ENCODE peak calls at places on chromosomes 5 and 9, in six cellular contexts. One of them, this sample, is unnamed.
A peak's percentile ranks its signal among the peaks of the same experiment; 100 is the strongest.

GRCh38 chr5:155004138-155004744 is 9.3 kb upstream of the KIF4B start:
- DNase-seq in stomach: peak; percentile 27
- DNase-seq in suprapubic skin: no peak
- DNase-seq in transverse colon: peak; percentile 10
- DNase-seq in A549: peak; percentile 45
- DNase-seq in sigmoid colon: no peak
- DNase-seq in this sample: no peak

GRCh38 chr5:32713396-32714381 is 2.6 kb downstream of the NPR3 start:
- DNase-seq in transverse colon: peak; percentile 21
- DNase-seq in suprapubic skin: no peak
- DNase-seq in sigmoid colon: peak; percentile 69
- DNase-seq in A549: no peak
- DNase-seq in stomach: no peak
- DNase-seq in this sample: peak; percentile 40

GRCh38 chr9:113632776-113633590 is 169.5 kb downstream of the RGS3 start:
- DNase-seq in A549: no peak
- DNase-seq in transverse colon: no peak
- DNase-seq in suprapubic skin: peak; percentile 52
- DNase-seq in sigmoid colon: peak; percentile 36
- DNase-seq in stomach: no peak
- DNase-seq in this sample: peak; percentile 10

GRCh38 chr5:147452137-147452838 is 57.6 kb downstream of the DPYSL3 start:
- DNase-seq in stomach: no peak
- DNase-seq in A549: no peak
- DNase-seq in transverse colon: no peak
- DNase-seq in suprapubic skin: no peak
- DNase-seq in sigmoid colon: peak; percentile 75
- DNase-seq in this sample: peak; percentile 14

GRCh38 chr9:103992938-103993595 is 101.0 kb upstream of the SMC2 start:
- DNase-seq in A549: no peak
- DNase-seq in transverse colon: no peak
- DNase-seq in stomach: no peak
- DNase-seq in sigmoid colon: no peak
- DNase-seq in suprapubic skin: no peak
- DNase-seq in this sample: no peak

GRCh38 chr9:83034587-83034986 is 28.4 kb downstream of the RASEF start:
- DNase-seq in stomach: no peak
- DNase-seq in sigmoid colon: no peak
- DNase-seq in transverse colon: no peak
- DNase-seq in suprapubic skin: no peak
- DNase-seq in A549: peak; percentile 16
- DNase-seq in this sample: no peak

GRCh38 chr9:131366745-131367401 is 27.0 kb upstream of the PRRC2B start:
- DNase-seq in transverse colon: peak; percentile 25
- DNase-seq in sigmoid colon: no peak
- DNase-seq in suprapubic skin: no peak
- DNase-seq in stomach: peak; percentile 53
- DNase-seq in A549: peak; percentile 89
- DNase-seq in this sample: no peak

GRCh38 chr5:37816331-37816730 is 23.5 kb downstream of the GDNF start:
- DNase-seq in transverse colon: no peak
- DNase-seq in stomach: no peak
- DNase-seq in suprapubic skin: no peak
- DNase-seq in A549: no peak
- DNase-seq in sigmoid colon: no peak
- DNase-seq in this sample: no peak

GRCh38 chr5:150209020-150209635 is 19.3 kb downstream of the SLC6A7 start:
- DNase-seq in transverse colon: peak; percentile 85
- DNase-seq in sigmoid colon: no peak
- DNase-seq in A549: peak; percentile 11
- DNase-seq in stomach: no peak
- DNase-seq in suprapubic skin: peak; percentile 77
- DNase-seq in this sample: no peak

GRCh38 chr5:146078566-146078965 is 26.8 kb downstream of the PLAC8L1 start:
- DNase-seq in stomach: no peak
- DNase-seq in sigmoid colon: no peak
- DNase-seq in transverse colon: no peak
- DNase-seq in A549: no peak
- DNase-seq in suprapubic skin: no peak
- DNase-seq in this sample: no peak

GRCh38 chr9:94852373-94852772 is 125.9 kb downstream of the AOPEP start:
- DNase-seq in suprapubic skin: no peak
- DNase-seq in stomach: no peak
- DNase-seq in sigmoid colon: no peak
- DNase-seq in transverse colon: no peak
- DNase-seq in A549: no peak
- DNase-seq in this sample: no peak

GRCh38 chr5:118554241-118554640 is 434.1 kb downstream of the DTWD2 start:
- DNase-seq in suprapubic skin: no peak
- DNase-seq in stomach: no peak
- DNase-seq in transverse colon: no peak
- DNase-seq in A549: no peak
- DNase-seq in sigmoid colon: no peak
- DNase-seq in this sample: no peak

GRCh38 chr5:83718936-83719495 is 1.6 kb downstream of the HAPLN1 start:
- DNase-seq in suprapubic skin: no peak
- DNase-seq in stomach: no peak
- DNase-seq in transverse colon: no peak
- DNase-seq in sigmoid colon: no peak
- DNase-seq in A549: no peak
- DNase-seq in this sample: no peak

GRCh38 chr5:89566340-89566739 is 683.4 kb upstream of the MEF2C start:
- DNase-seq in stomach: no peak
- DNase-seq in sigmoid colon: no peak
- DNase-seq in transverse colon: no peak
- DNase-seq in suprapubic skin: no peak
- DNase-seq in A549: no peak
- DNase-seq in this sample: no peak

GRCh38 chr9:88388886-88389617 is 808 bp downstream of the SPIN1 start:
- DNase-seq in sigmoid colon: peak; percentile 81
- DNase-seq in A549: peak; percentile 68
- DNase-seq in suprapubic skin: peak; percentile 79
- DNase-seq in stomach: peak; percentile 38
- DNase-seq in transverse colon: peak; percentile 51
- DNase-seq in this sample: peak; percentile 66

GRCh38 chr5:173671121-173671949 is 54.9 kb upstream of the BOD1 start:
- DNase-seq in A549: no peak
- DNase-seq in suprapubic skin: peak; percentile 75
- DNase-seq in transverse colon: peak; percentile 18
- DNase-seq in stomach: peak; percentile 80
- DNase-seq in sigmoid colon: no peak
- DNase-seq in this sample: no peak

GRCh38 chr5:172497591-172498255 is 43.4 kb upstream of the SH3PXD2B start:
- DNase-seq in stomach: no peak
- DNase-seq in sigmoid colon: peak; percentile 27
- DNase-seq in transverse colon: no peak
- DNase-seq in A549: no peak
- DNase-seq in suprapubic skin: peak; percentile 53
- DNase-seq in this sample: peak; percentile 5

GRCh38 chr9:4837768-4838546 is 45.2 kb downstream of the RCL1 start:
- DNase-seq in transverse colon: no peak
- DNase-seq in sigmoid colon: no peak
- DNase-seq in stomach: no peak
- DNase-seq in suprapubic skin: no peak
- DNase-seq in A549: no peak
- DNase-seq in this sample: no peak

GRCh38 chr9:136765041-136765440 is 723 bp upstream of the LCN15 start:
- DNase-seq in suprapubic skin: no peak
- DNase-seq in sigmoid colon: peak; percentile 59
- DNase-seq in transverse colon: no peak
- DNase-seq in A549: no peak
- DNase-seq in stomach: no peak
- DNase-seq in this sample: no peak

GRCh38 chr5:147431586-147431985 is 78.3 kb downstream of the DPYSL3 start:
- DNase-seq in suprapubic skin: no peak
- DNase-seq in sigmoid colon: no peak
- DNase-seq in A549: no peak
- DNase-seq in stomach: no peak
- DNase-seq in transverse colon: no peak
- DNase-seq in this sample: no peak

GRCh38 chr5:163893301-163893700 is 387.9 kb downstream of the MAT2B start:
- DNase-seq in transverse colon: no peak
- DNase-seq in stomach: no peak
- DNase-seq in sigmoid colon: no peak
- DNase-seq in A549: no peak
- DNase-seq in suprapubic skin: no peak
- DNase-seq in this sample: no peak

GRCh38 chr5:80871541-80871961 is 88.6 kb upstream of the RASGRF2 start:
- DNase-seq in stomach: no peak
- DNase-seq in transverse colon: no peak
- DNase-seq in suprapubic skin: no peak
- DNase-seq in sigmoid colon: no peak
- DNase-seq in A549: peak; percentile 58
- DNase-seq in this sample: no peak

GRCh38 chr9:114308361-114308950 is 14.4 kb upstream of the ORM1 start:
- DNase-seq in stomach: peak; percentile 22
- DNase-seq in transverse colon: no peak
- DNase-seq in A549: no peak
- DNase-seq in suprapubic skin: peak; percentile 43
- DNase-seq in sigmoid colon: peak; percentile 37
- DNase-seq in this sample: peak; percentile 10

GRCh38 chr5:113205807-113206206 is 229.0 kb downstream of the TSSK1B start:
- DNase-seq in sigmoid colon: no peak
- DNase-seq in suprapubic skin: no peak
- DNase-seq in A549: peak; percentile 28
- DNase-seq in transverse colon: no peak
- DNase-seq in stomach: no peak
- DNase-seq in this sample: no peak

GRCh38 chr9:108671794-108672193 is 184.0 kb downstream of the ACTL7B start:
- DNase-seq in stomach: no peak
- DNase-seq in A549: no peak
- DNase-seq in suprapubic skin: no peak
- DNase-seq in sigmoid colon: no peak
- DNase-seq in transverse colon: no peak
- DNase-seq in this sample: no peak

GRCh38 chr9:137606005-137606601 is 617 bp downstream of the ARRDC1 start:
- DNase-seq in suprapubic skin: peak; percentile 76
- DNase-seq in A549: no peak
- DNase-seq in transverse colon: no peak
- DNase-seq in stomach: peak; percentile 78
- DNase-seq in sigmoid colon: no peak
- DNase-seq in this sample: peak; percentile 66

GRCh38 chr5:168076561-168076991 is 214.9 kb upstream of the WWC1 start:
- DNase-seq in stomach: no peak
- DNase-seq in A549: peak; percentile 36
- DNase-seq in sigmoid colon: peak; percentile 74
- DNase-seq in suprapubic skin: peak; percentile 61
- DNase-seq in transverse colon: no peak
- DNase-seq in this sample: no peak

GRCh38 chr9:20551236-20551635 is 71.1 kb downstream of the MLLT3 start:
- DNase-seq in suprapubic skin: no peak
- DNase-seq in transverse colon: no peak
- DNase-seq in A549: peak; percentile 73
- DNase-seq in sigmoid colon: no peak
- DNase-seq in stomach: no peak
- DNase-seq in this sample: no peak

GRCh38 chr9:18472915-18473314 is 1.0 kb upstream of the ADAMTSL1 start:
- DNase-seq in transverse colon: no peak
- DNase-seq in suprapubic skin: no peak
- DNase-seq in A549: no peak
- DNase-seq in stomach: no peak
- DNase-seq in sigmoid colon: no peak
- DNase-seq in this sample: peak; percentile 41

GRCh38 chr5:78964889-78965288 is 20.2 kb downstream of the ARSB start:
- DNase-seq in suprapubic skin: no peak
- DNase-seq in stomach: no peak
- DNase-seq in transverse colon: no peak
- DNase-seq in A549: peak; percentile 77
- DNase-seq in sigmoid colon: no peak
- DNase-seq in this sample: no peak

GRCh38 chr5:60161340-60161934 is 267.9 kb upstream of the PDE4D start:
- DNase-seq in suprapubic skin: no peak
- DNase-seq in stomach: no peak
- DNase-seq in transverse colon: no peak
- DNase-seq in A549: peak; percentile 45
- DNase-seq in sigmoid colon: no peak
- DNase-seq in this sample: no peak

DNA sequence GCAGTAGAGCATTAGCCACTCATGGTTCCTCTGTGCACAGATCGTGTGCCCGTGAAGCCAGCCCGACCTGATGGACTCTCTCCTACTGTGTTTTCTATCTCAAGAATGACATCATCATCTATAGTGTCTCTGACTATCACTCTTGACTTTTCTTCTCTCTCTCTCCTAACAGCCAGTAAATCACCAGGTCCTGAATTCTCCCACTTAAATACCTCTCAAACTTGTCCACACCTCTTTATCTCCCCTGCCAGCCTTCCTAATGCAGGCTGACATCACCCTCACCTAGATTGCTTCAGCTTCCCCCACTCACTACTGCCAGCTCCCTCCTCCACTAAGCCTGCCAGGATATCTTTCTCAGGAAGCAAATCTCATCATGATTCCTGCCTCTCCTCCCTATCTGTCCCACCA is 90.6 kb upstream of the MIER3 start:
- DNase-seq in A549: no peak
- DNase-seq in sigmoid colon: no peak
- DNase-seq in transverse colon: no peak
- DNase-seq in suprapubic skin: no peak
- DNase-seq in stomach: no peak
- DNase-seq in this sample: no peak
- TF ChIP-seq EP300 in A549: no peak
- TF ChIP-seq EP300 in sigmoid colon: no peak
- TF ChIP-seq EP300 in transverse colon: no peak
- TF ChIP-seq EP300 in suprapubic skin: no peak
- TF ChIP-seq EP300 in stomach: no peak
- TF ChIP-seq EP300 in this sample: no peak

GRCh38 chr5:42950466-42951168 is 89.5 kb downstream of the ANXA2R start:
- DNase-seq in transverse colon: peak; percentile 84
- DNase-seq in sigmoid colon: peak; percentile 85
- DNase-seq in suprapubic skin: peak; percentile 89
- DNase-seq in stomach: peak; percentile 74
- DNase-seq in A549: peak; percentile 99
- DNase-seq in this sample: peak; percentile 75
- TF ChIP-seq POLR2A in transverse colon: peak; percentile 48
- TF ChIP-seq POLR2A in sigmoid colon: no peak
- TF ChIP-seq POLR2A in suprapubic skin: peak; percentile 51
- TF ChIP-seq POLR2A in stomach: no peak
- TF ChIP-seq POLR2A in A549: no peak
- TF ChIP-seq POLR2A in this sample: no peak

DNA sequence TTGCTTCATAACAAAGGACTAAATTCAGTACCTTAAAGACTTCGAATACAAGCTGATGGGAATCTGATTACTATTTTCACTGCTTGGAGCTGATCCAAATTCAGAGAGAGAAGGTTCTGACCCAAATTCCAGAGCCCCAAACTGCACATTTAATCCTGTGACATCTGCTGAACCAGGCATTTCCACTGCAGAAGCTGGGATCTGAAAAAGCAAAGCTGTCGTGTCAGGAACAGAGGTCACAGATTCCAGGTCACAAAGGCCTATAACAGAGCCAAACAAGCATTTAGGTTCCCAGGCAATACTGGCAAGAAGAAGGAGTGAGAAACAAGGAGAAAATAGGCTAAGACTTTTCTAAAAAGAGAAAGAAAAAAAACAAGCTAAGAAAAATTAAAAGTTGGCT is 105.3 kb downstream of the UBAP2 start:
- DNase-seq in suprapubic skin: no peak
- DNase-seq in sigmoid colon: no peak
- DNase-seq in stomach: no peak
- DNase-seq in transverse colon: no peak
- DNase-seq in A549: no peak
- DNase-seq in this sample: no peak
- TF ChIP-seq EP300 in suprapubic skin: no peak
- TF ChIP-seq EP300 in sigmoid colon: no peak
- TF ChIP-seq EP300 in stomach: no peak
- TF ChIP-seq EP300 in transverse colon: no peak
- TF ChIP-seq EP300 in A549: no peak
- TF ChIP-seq EP300 in this sample: no peak

GRCh38 chr5:143002459-143003327 is 232.5 kb downstream of the ARHGAP26 start:
- DNase-seq in stomach: peak; percentile 36
- DNase-seq in transverse colon: peak; percentile 54
- DNase-seq in A549: peak; percentile 57
- DNase-seq in sigmoid colon: no peak
- DNase-seq in suprapubic skin: no peak
- DNase-seq in this sample: no peak
- TF ChIP-seq POLR2A in stomach: no peak
- TF ChIP-seq POLR2A in transverse colon: no peak
- TF ChIP-seq POLR2A in A549: no peak
- TF ChIP-seq POLR2A in sigmoid colon: no peak
- TF ChIP-seq POLR2A in suprapubic skin: no peak
- TF ChIP-seq POLR2A in this sample: no peak